ENCODE peak calls at places on chromosome X, in ten cellular contexts. G is NCI-H187 treated with DMSO at 0.1 percent for 48 hours; B is fibroblast of the conjunctiva; X is heart right ventricle; A is substantia nigra; I is RWPE1; Y is NCI-H774; D is prostate gland; H is activated CD4-positive, alpha-beta T cell treated with anti-CD3 and anti-CD28 coated beads, Interleukin-2, amount 50 U/mL, for 4 hours; M is hypothalamus. L is an unnamed sample.

GRCh38 chrX:134530845-134531244 is 70.9 kb downstream of the HPRT1 start:
- DNase-seq in G (no peak), B (no peak), X (no peak), A (no peak), I (no peak), Y (no peak), D (no peak), H (no peak), M (no peak), L (no peak)

GRCh38 chrX:54134269-54134668 is 48.8 kb downstream of the FAM120C start:
- DNase-seq in G (no peak), B (no peak), X (no peak), A (no peak), I (no peak), Y (no peak), D (no peak), H (no peak), M (no peak), L (no peak)

GRCh38 chrX:9890541-9891200 is 76.5 kb upstream of the CLDN34 start:
- DNase-seq in G (no peak), B (no peak), X (no peak), A (no peak), I (no peak), Y (no peak), D (no peak), H (no peak), M (no peak), L (no peak)

GRCh38 chrX:13888284-13888683 is 71.4 kb upstream of the GPM6B start:
- DNase-seq in G (no peak), B (no peak), X (no peak), A (peak), I (no peak), Y (no peak), D (no peak), H (no peak), M (peak), L (no peak)

GRCh38 chrX:56462389-56462788 is 101.0 kb upstream of the UBQLN2 start:
- DNase-seq in G (no peak), B (no peak), X (no peak), A (no peak), I (peak), Y (no peak), D (no peak), H (no peak), M (no peak), L (no peak)

GRCh38 chrX:53239474-53239873 is 14.5 kb upstream of the KDM5C start:
- DNase-seq in G (no peak), B (no peak), X (no peak), A (no peak), I (no peak), Y (no peak), D (no peak), H (peak), M (no peak), L (no peak)

GRCh38 chrX:31715675-31716074 is 643.8 kb upstream of the FTHL17 start:
- DNase-seq in G (no peak), B (no peak), X (no peak), A (no peak), I (no peak), Y (no peak), D (no peak), H (no peak), M (no peak), L (no peak)

GRCh38 chrX:70128071-70128470 is 5.2 kb upstream of the IGBP1 start:
- DNase-seq in G (no peak), B (no peak), X (no peak), A (no peak), I (no peak), Y (no peak), D (no peak), H (no peak), M (no peak), L (no peak)

GRCh38 chrX:2577844-2578444 is 77.2 kb upstream of the DHRSX start:
- DNase-seq in G (no peak), B (peak), X (no peak), A (no peak), I (no peak), Y (no peak), D (no peak), H (no peak), M (no peak), L (no peak)

GRCh38 chrX:149274516-149275105 is 230.5 kb downstream of the IDS start:
- DNase-seq in G (no peak), B (no peak), X (no peak), A (no peak), I (peak), Y (no peak), D (no peak), H (no peak), M (no peak), L (peak)

GRCh38 chrX:40092808-40093435 is 4.8 kb downstream of the BCOR start:
- DNase-seq in G (no peak), B (no peak), X (no peak), A (no peak), I (no peak), Y (no peak), D (no peak), H (no peak), M (no peak), L (no peak)

GRCh38 chrX:308821-309520 is 9.6 kb downstream of the GTPBP6 start:
- DNase-seq in G (no peak), B (no peak), X (no peak), A (no peak), I (no peak), Y (no peak), D (no peak), H (no peak), M (no peak), L (no peak)

GRCh38 chrX:93422693-93423092 is 250.7 kb downstream of the NAP1L3 start:
- DNase-seq in G (no peak), B (no peak), X (no peak), A (no peak), I (peak), Y (peak), D (no peak), H (no peak), M (no peak), L (peak)

GRCh38 chrX:2689773-2690666 is 1.1 kb upstream of the CD99 start:
- DNase-seq in G (no peak), B (no peak), X (no peak), A (no peak), I (no peak), Y (no peak), D (no peak), H (no peak), M (no peak), L (no peak)

GRCh38 chrX:108735087-108735679 is 1.2 kb downstream of the IRS4 start:
- DNase-seq in G (no peak), B (no peak), X (no peak), A (no peak), I (no peak), Y (no peak), D (peak), H (no peak), M (no peak), L (no peak)

GRCh38 chrX:9132036-9132435 is 98.1 kb upstream of the FAM9B start:
- DNase-seq in G (no peak), B (no peak), X (no peak), A (no peak), I (no peak), Y (no peak), D (no peak), H (no peak), M (no peak), L (no peak)

GRCh38 chrX:139204903-139205667 is 325.5 kb upstream of the F9 start:
- DNase-seq in G (no peak), B (no peak), X (peak), A (no peak), I (peak), Y (no peak), D (peak), H (no peak), M (no peak), L (peak)

GRCh38 chrX:133314297-133314696 is 96.1 kb upstream of the TFDP3 start:
- DNase-seq in G (no peak), B (no peak), X (no peak), A (no peak), I (no peak), Y (no peak), D (no peak), H (no peak), M (no peak), L (no peak)

GRCh38 chrX:108299101-108299591 is 139.1 kb downstream of the COL4A6 start:
- DNase-seq in G (no peak), B (peak), X (no peak), A (no peak), I (peak), Y (no peak), D (peak), H (no peak), M (no peak), L (peak)

GRCh38 chrX:9033586-9033985 is 341 bp downstream of the FAM9B start:
- DNase-seq in G (no peak), B (no peak), X (no peak), A (no peak), I (no peak), Y (no peak), D (no peak), H (no peak), M (no peak), L (no peak)

GRCh38 chrX:619812-620493 is 10.6 kb upstream of the SHOX start:
- DNase-seq in G (no peak), B (no peak), X (no peak), A (no peak), I (no peak), Y (no peak), D (no peak), H (no peak), M (no peak), L (no peak)

GRCh38 chrX:35392232-35392631 is 405.9 kb upstream of the MAGEB16 start:
- DNase-seq in G (no peak), B (no peak), X (no peak), A (no peak), I (no peak), Y (no peak), D (no peak), H (no peak), M (no peak), L (no peak)

GRCh38 chrX:108285918-108286317 is 152.3 kb downstream of the COL4A6 start:
- DNase-seq in G (no peak), B (no peak), X (no peak), A (no peak), I (no peak), Y (no peak), D (no peak), H (no peak), M (no peak), L (no peak)

GRCh38 chrX:24763989-24764388 is 70.3 kb downstream of the POLA1 start:
- DNase-seq in G (no peak), B (no peak), X (no peak), A (no peak), I (no peak), Y (no peak), D (no peak), H (no peak), M (no peak), L (no peak)

L was measured in mammary epithelial cell.